ENCODE peak calls at places on chromosomes 7 and 10, in nine cellular contexts. T is CD8-positive, alpha-beta memory T cell; U is HCT116; L is stomach; H is PC-3; K is brain microvascular endothelial cell; F is IMR-90; C is heart right ventricle; Z is body of pancreas. B is an unnamed sample.

GRCh38 chr7:22582860-22583640 is 83.1 kb upstream of the STEAP1B start:
- DNase-seq in T (no peak), U (no peak), L (peak; percentile 75), H (peak; percentile 96), K (peak; percentile 64), F (peak; percentile 89), C (no peak), Z (peak; percentile 70), B (no peak)

GRCh38 chr7:133699390-133699789 is 427.8 kb upstream of the LRGUK start:
- DNase-seq in T (no peak), U (no peak), L (no peak), H (no peak), K (no peak), F (no peak), C (no peak), Z (no peak), B (no peak)

GRCh38 chr10:5103481-5103880 is 9.3 kb downstream of the AKR1C3 start:
- DNase-seq in T (no peak), U (no peak), L (no peak), H (no peak), K (no peak), F (no peak), C (no peak), Z (no peak), B (no peak)

GRCh38 chr7:40757097-40757496 is 622.3 kb downstream of the SUGCT start:
- DNase-seq in T (no peak), U (no peak), L (no peak), H (no peak), K (no peak), F (no peak), C (no peak), Z (no peak), B (no peak)

GRCh38 chr7:17523813-17524741 is 225.6 kb downstream of the AHR start:
- DNase-seq in T (no peak), U (no peak), L (peak; percentile 44), H (peak; percentile 70), K (peak; percentile 68), F (peak; percentile 63), C (no peak), Z (peak; percentile 73), B (no peak)

GRCh38 chr10:3217301-3217700 is 44.7 kb upstream of the PITRM1 start:
- DNase-seq in T (no peak), U (no peak), L (no peak), H (peak; percentile 7), K (peak; percentile 73), F (peak; percentile 91), C (no peak), Z (no peak), B (no peak)

GRCh38 chr10:43076876-43077420 is at the start of gene RET:
- DNase-seq in T (no peak), U (no peak), L (peak; percentile 40), H (no peak), K (no peak), F (no peak), C (peak; percentile 67), Z (no peak), B (no peak)

GRCh38 chr7:79386688-79387422 is 66.6 kb downstream of the MAGI2 start:
- DNase-seq in T (no peak), U (no peak), L (no peak), H (peak; percentile 59), K (peak; percentile 73), F (peak; percentile 82), C (no peak), Z (no peak), B (no peak)

GRCh38 chr10:43461950-43462349 is 25.0 kb downstream of the ZNF487 start:
- DNase-seq in T (peak; percentile 67), U (peak; percentile 80), L (no peak), H (peak; percentile 95), K (peak; percentile 58), F (peak; percentile 85), C (no peak), Z (peak; percentile 24), B (peak; percentile 30)

GRCh38 chr7:125059861-125060456 is 130.3 kb upstream of the POT1 start:
- DNase-seq in T (no peak), U (no peak), L (no peak), H (peak; percentile 50), K (no peak), F (peak; percentile 3), C (no peak), Z (no peak), B (no peak)

GRCh38 chr10:62396864-62397263 is 22.7 kb downstream of the ZNF365 start:
- DNase-seq in T (no peak), U (no peak), L (no peak), H (no peak), K (no peak), F (no peak), C (no peak), Z (no peak), B (no peak)

GRCh38 chr7:1019255-1019785 is 25.0 kb upstream of the GPR146 start:
- DNase-seq in T (no peak), U (no peak), L (no peak), H (no peak), K (no peak), F (no peak), C (no peak), Z (no peak), B (no peak)

GRCh38 chr7:24576171-24577052 is 3.2 kb downstream of the PALS2 start:
- DNase-seq in T (peak; percentile 7), U (peak; percentile 48), L (peak; percentile 39), H (peak; percentile 75), K (peak; percentile 60), F (peak; percentile 77), C (no peak), Z (peak; percentile 57), B (peak; percentile 40)

DNA sequence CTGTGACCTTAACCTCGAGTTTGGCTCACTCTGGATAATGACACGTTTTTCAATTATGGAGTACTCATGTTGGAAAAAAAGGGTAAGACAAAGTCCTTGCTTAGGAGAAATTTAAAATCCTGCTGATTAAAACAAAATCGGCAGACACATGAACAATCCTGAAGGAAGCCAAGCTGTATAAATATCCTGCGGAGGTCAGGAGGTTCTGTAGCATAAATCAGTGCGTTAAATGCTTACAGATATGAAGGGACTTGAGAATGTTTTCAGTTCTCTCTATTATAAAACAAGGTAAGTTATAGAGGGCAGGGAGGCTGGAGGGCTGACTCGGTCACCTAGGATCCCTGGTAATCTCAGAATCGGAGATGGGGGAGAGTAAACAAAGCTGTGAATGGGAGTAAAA is 377.2 kb downstream of the PHTF2 start:
- DNase-seq in T (no peak), U (no peak), L (no peak), H (no peak), K (no peak), F (no peak), C (no peak), Z (no peak), B (no peak)
- H3K27ac ChIP-seq in T (no peak overlapping the region), U (no peak overlapping the region), L (no peak overlapping the region), H (no peak overlapping the region), K (no peak overlapping the region), F (no peak overlapping the region), C (no peak overlapping the region), Z (no peak overlapping the region), B (no peak overlapping the region)

DNA sequence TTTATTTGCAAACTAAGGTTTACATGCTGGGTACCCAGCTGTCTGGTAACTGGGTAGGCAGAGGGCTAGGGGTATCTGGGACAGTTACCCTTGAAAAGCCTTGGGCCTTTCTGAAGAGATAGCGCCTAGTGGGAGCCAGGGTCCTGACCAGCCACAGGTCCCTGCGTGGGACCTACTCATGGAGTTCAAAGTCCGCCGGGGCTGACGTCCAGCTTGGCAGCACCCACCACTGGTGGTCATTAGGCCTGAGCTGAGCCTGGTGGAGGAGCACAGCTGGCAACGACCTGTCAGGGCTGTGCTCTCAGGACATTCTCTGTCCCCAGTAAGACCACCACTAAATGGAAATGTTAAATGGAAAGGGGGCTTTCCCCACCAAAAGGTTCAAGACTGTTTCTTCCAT is 20.0 kb downstream of the GUSB start:
- DNase-seq in T (no peak), U (no peak), L (no peak), H (no peak), K (no peak), F (no peak), C (no peak), Z (no peak), B (no peak)
- H3K36me3 ChIP-seq in T (peaks cover 34% of the 10 kb centered on the region), U (peaks cover 35% of the 10 kb centered on the region), L (peaks cover 99% of the 10 kb centered on the region), H (peaks cover 36% of the 10 kb centered on the region), K (peaks cover 34% of the 10 kb centered on the region), F (peaks cover 40% of the 10 kb centered on the region), C (peaks cover 27% of the 10 kb centered on the region), Z (no peaks in the 10 kb centered on the region), B (peaks cover 81% of the 10 kb centered on the region)

GRCh38 chr10:93753621-93754250 is 4.0 kb upstream of the LGI1 start:
- DNase-seq in T (no peak), U (no peak), L (no peak), H (no peak), K (no peak), F (no peak), C (no peak), Z (no peak), B (no peak)

GRCh38 chr10:93751832-93752231 is 5.9 kb upstream of the LGI1 start:
- DNase-seq in T (peak; percentile 4), U (peak; percentile 34), L (no peak), H (peak; percentile 22), K (peak; percentile 49), F (peak; percentile 16), C (no peak), Z (peak; percentile 22), B (no peak)

GRCh38 chr10:93749218-93749799 is 8.4 kb upstream of the LGI1 start:
- DNase-seq in T (no peak), U (no peak), L (no peak), H (no peak), K (no peak), F (no peak), C (no peak), Z (no peak), B (no peak)

GRCh38 chr10:93752761-93753160 is 5.0 kb upstream of the LGI1 start:
- DNase-seq in T (no peak), U (peak; percentile 49), L (no peak), H (peak; percentile 74), K (peak; percentile 66), F (peak; percentile 34), C (no peak), Z (no peak), B (no peak)

DNA sequence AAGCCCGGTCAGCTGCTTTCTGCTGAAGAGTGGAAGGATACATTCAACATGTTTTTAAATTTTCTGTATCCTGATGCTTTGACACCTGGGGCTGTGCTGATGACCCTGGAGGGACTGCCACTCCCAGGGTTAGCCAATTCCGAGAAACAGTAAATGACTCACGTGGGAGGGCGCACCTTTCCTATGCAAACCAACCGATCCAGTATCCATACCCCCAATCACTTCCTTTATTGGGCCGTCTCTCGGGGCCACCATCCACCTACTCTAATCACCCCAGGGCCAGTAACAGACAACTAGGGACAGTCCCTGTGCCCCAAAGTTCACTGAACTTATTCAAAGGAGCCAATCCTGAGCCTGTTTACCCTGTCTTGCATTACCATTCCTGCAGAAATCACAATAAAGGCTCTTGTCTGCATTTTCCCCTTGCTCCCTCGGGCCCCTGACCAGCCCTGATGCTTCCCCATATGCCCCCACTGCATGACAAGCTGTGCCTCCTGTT is 6.6 kb upstream of the LGI1 start:
- DNase-seq in T (no peak), U (no peak), L (no peak), H (no peak), K (no peak), F (no peak), C (no peak), Z (no peak), B (no peak)
- H3K27ac ChIP-seq in T (no peak overlapping the region), U (no peak overlapping the region), L (no peak overlapping the region), H (no peak overlapping the region), K (no peak overlapping the region), F (no peak overlapping the region), C (no peak overlapping the region), Z (no peak overlapping the region), B (no peak overlapping the region)

DNA sequence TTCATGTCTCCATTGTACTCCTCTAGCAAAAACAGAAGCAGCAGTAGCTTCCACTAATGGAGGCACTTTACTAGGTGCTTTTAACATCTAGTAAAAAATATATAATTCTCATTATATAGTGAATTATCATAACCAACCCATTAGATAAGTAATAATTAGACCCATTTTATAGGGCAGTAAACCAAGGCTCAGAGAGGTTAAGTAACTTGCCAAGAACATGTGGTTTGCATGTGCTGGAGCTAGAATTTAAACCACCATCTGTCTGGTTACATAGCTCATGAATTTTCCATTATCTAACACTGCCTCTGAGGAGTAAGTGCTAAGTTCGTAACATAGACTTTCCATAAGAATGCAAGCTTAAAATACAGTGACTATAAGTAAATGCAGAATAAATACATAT is 41.9 kb downstream of the CREB3L2 start:
- DNase-seq in T (no peak), U (no peak), L (no peak), H (no peak), K (no peak), F (no peak), C (no peak), Z (no peak), B (no peak)
- H3K36me3 ChIP-seq in T (no peaks in the 10 kb centered on the region), U (no peaks in the 10 kb centered on the region), L (peaks cover 5% of the 10 kb centered on the region), H (no peaks in the 10 kb centered on the region), K (peaks cover 34% of the 10 kb centered on the region), F (peaks cover 10% of the 10 kb centered on the region), C (no peaks in the 10 kb centered on the region), Z (no peaks in the 10 kb centered on the region), B (no peaks in the 10 kb centered on the region)